ENCODE peak calls at places on chromosomes 12 and 14, in five cellular contexts. P, Y, W, D and J are unnamed samples.

GRCh38 chr14:102644523-102644922 is 52.1 kb downstream of the RCOR1 start:
- DNase-seq in W (no peak), P (no peak), Y (no peak), D (no peak), J (no peak)

GRCh38 chr14:74620497-74620921 is 8.5 kb upstream of the LTBP2 start:
- DNase-seq in D (no peak), P (no peak), Y (peak; percentile 66), W (no peak), J (peak; percentile 91)

GRCh38 chr12:105813201-105813600 is 325.6 kb downstream of the NUAK1 start:
- DNase-seq in Y (no peak), W (no peak), D (no peak), P (no peak), J (no peak)

GRCh38 chr12:3299929-3300832 is 190.8 kb upstream of the PRMT8 start:
- DNase-seq in D (peak; percentile 65), P (peak; percentile 97), W (peak; percentile 93), Y (peak; percentile 99), J (peak; percentile 99)

GRCh38 chr14:34835312-34835711 is 39.8 kb downstream of the BAZ1A start:
- DNase-seq in D (no peak), P (no peak), Y (no peak), W (no peak), J (no peak)

GRCh38 chr14:23640524-23641141 is 4.5 kb downstream of the DHRS2 start:
- DNase-seq in W (peak; percentile 31), D (no peak), P (peak; percentile 49), Y (peak; percentile 53), J (no peak)

GRCh38 chr14:96781371-96781770 is 15.8 kb upstream of the VRK1 start:
- DNase-seq in D (no peak), Y (no peak), W (no peak), P (no peak), J (no peak)

GRCh38 chr14:102949801-102950451 is 27.5 kb downstream of the AMN start:
- DNase-seq in W (peak; percentile 92), Y (no peak), D (no peak), P (no peak), J (no peak)

GRCh38 chr14:68910540-68910939 is 68.6 kb downstream of the ACTN1 start:
- DNase-seq in W (no peak), P (no peak), D (no peak), Y (no peak), J (no peak)

GRCh38 chr14:70988452-70988851 is 81.2 kb downstream of the PCNX1 start:
- DNase-seq in Y (peak; percentile 45), W (no peak), P (no peak), D (no peak), J (no peak)

GRCh38 chr12:6752931-6753771 is at the start of gene MLF2:
- DNase-seq in Y (peak; percentile 100), D (peak; percentile 89), W (peak; percentile 99), P (peak; percentile 99), J (peak; percentile 99)

GRCh38 chr12:95605875-95606274 is 54.6 kb upstream of the USP44 start:
- DNase-seq in W (peak; percentile 7), Y (no peak), P (no peak), D (no peak), J (no peak)

GRCh38 chr14:92638266-92638665 is 110.2 kb downstream of the LGMN start:
- DNase-seq in Y (no peak), P (no peak), D (no peak), W (no peak), J (no peak)

GRCh38 chr14:94355191-94355794 is 32.2 kb upstream of the SERPINA6 start:
- DNase-seq in Y (peak; percentile 84), D (no peak), P (peak; percentile 71), W (peak; percentile 57), J (peak; percentile 77)

GRCh38 chr14:80350707-80351106 is 139.4 kb upstream of the DIO2 start:
- DNase-seq in W (no peak), D (no peak), Y (no peak), P (no peak), J (peak; percentile 12)

GRCh38 chr14:99538275-99538674 is 57.1 kb downstream of the CCNK start:
- DNase-seq in D (no peak), P (no peak), Y (peak; percentile 77), W (peak; percentile 86), J (no peak)

GRCh38 chr14:95562892-95563685 is 28.2 kb downstream of the GLRX5 start:
- DNase-seq in Y (peak; percentile 36), P (no peak), W (peak; percentile 37), D (no peak), J (peak; percentile 3)

GRCh38 chr14:91731986-91732385 is at the start of gene CATSPERB:
- DNase-seq in P (no peak), Y (no peak), W (no peak), D (no peak), J (no peak)

GRCh38 chr12:6765634-6766581 is at the start of gene PTMS:
- DNase-seq in D (no peak), W (peak; percentile 76), Y (peak; percentile 98), P (peak; percentile 97), J (peak; percentile 88)

GRCh38 chr14:90093942-90094595 is 32.3 kb downstream of the KCNK13 start:
- DNase-seq in W (no peak), D (no peak), Y (no peak), P (no peak), J (peak; percentile 72)

GRCh38 chr12:118711185-118711584 is 270.2 kb upstream of the SRRM4 start:
- DNase-seq in W (no peak), Y (no peak), D (no peak), P (no peak), J (no peak)

GRCh38 chr12:119180380-119181040 is 1.8 kb downstream of the HSPB8 start:
- DNase-seq in Y (peak; percentile 86), W (peak; percentile 34), D (no peak), P (peak; percentile 46), J (peak; percentile 29)

GRCh38 chr14:72714094-72714493 is 179.8 kb downstream of the DPF3 start:
- DNase-seq in Y (no peak), D (no peak), P (no peak), W (no peak), J (no peak)

GRCh38 chr12:113214938-113215400 is 6.3 kb upstream of the TPCN1 start:
- DNase-seq in W (no peak), P (no peak), Y (peak; percentile 49), D (no peak), J (peak; percentile 76)

GRCh38 chr12:131920902-131921840 is 7.9 kb upstream of the PUS1 start:
- DNase-seq in P (no peak), W (no peak), Y (no peak), D (no peak), J (no peak)

GRCh38 chr14:58633831-58634230 is 3.9 kb upstream of the DACT1 start:
- DNase-seq in D (no peak), Y (no peak), W (no peak), P (no peak), J (no peak)

GRCh38 chr12:52246720-52247621 is 13.9 kb downstream of the KRT7 start:
- DNase-seq in W (peak; percentile 56), D (no peak), P (no peak), Y (peak; percentile 78), J (no peak)

GRCh38 chr12:52249041-52249461 is 16.0 kb downstream of the KRT7 start:
- DNase-seq in Y (peak; percentile 49), W (peak; percentile 99), P (peak; percentile 25), D (no peak), J (no peak)

GRCh38 chr12:52248541-52249035 is 15.5 kb downstream of the KRT7 start:
- DNase-seq in D (no peak), Y (peak; percentile 47), W (no peak), P (peak; percentile 30), J (no peak)

GRCh38 chr12:52249511-52250047 is 16.5 kb downstream of the KRT7 start:
- DNase-seq in D (no peak), P (peak; percentile 23), Y (no peak), W (no peak), J (no peak)

DNA sequence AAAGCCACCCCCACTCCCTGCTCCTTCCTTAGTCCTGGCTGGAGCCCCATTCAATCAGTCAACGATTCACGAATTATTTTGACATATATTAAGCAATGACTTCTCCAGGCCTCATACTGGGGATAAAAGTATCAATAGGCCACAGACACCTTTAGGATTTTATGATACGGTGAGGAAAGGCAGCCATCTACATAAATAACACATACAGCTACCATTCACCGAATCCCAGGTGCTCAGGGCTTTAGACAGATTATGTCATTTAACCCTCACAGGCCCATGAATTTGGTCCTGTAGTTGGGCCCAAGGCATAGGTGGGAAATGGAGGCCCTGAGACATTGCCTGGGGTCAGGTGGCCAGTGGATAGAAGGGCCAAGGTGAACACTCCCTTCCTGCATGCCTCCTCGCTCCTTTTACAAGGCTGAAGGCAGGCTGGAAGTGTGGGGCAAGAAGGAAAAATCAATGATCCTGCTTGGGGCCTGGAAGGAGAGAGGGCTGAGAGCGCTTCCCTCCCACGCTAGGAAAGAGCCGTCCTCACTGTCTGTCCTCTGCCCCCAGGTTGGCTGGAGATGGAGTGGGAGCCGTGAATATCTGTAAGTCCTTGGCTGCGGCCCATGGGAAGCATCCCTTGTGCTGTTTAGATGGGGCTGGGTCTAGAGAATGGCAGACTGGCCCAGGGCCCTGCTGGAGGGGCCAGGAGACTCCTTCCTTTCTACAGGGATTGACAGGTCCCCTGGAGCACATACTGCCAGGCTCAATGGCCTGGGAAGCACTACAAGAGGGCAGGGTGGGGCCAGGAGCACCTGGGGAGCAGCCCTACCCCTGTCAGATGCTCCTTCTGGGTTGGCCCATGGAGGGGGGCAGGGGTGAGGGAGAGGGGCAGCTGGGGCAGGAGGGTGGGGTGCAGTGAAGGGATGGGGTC is 14.8 kb downstream of the KRT7 start:
- DNase-seq in P (peak; percentile 22), Y (peak; percentile 56), W (peak; percentile 49), D (no peak), J (no peak)
- TF ChIP-seq CTCF in P (no peak), Y (no peak), W (no peak), D (no peak), J (no peak)

GRCh38 chr12:93100610-93101009 is 171.5 kb upstream of the EEA1 start:
- DNase-seq in Y (no peak), P (no peak), W (no peak), D (no peak), J (no peak)

GRCh38 chr12:93094988-93095737 is 166.1 kb upstream of the EEA1 start:
- DNase-seq in W (no peak), Y (no peak), D (no peak), P (no peak), J (no peak)

GRCh38 chr12:93099777-93100176 is 170.7 kb upstream of the EEA1 start:
- DNase-seq in W (no peak), Y (no peak), P (no peak), D (no peak), J (no peak)

GRCh38 chr12:93097417-93097816 is 168.3 kb upstream of the EEA1 start:
- DNase-seq in Y (no peak), P (no peak), D (no peak), W (no peak), J (no peak)

DNA sequence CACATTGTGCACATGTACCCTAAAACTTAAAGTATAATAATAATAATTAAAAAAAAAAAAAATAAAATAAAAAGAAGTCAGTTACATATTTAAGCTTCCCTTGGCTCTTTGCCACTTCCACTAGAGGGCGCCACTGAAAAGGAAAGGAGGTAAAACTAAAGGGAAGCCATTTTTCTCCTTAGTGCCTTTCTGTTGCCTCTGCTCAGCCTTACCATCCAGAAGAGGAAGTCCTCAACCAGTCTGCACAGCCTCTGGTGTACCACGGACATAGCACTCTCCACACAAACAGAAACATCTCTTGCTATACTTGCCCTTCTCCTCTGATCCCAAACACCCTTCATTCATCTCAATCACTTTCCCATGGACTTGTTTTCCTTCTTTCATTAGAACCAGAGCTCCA is 169.0 kb upstream of the EEA1 start:
- DNase-seq in Y (peak; percentile 88), P (peak; percentile 49), W (peak; percentile 65), D (peak; percentile 72), J (peak; percentile 69)
- TF ChIP-seq CTCF in Y (peak; percentile 86), P (peak; percentile 87), W (no peak), D (no peak), J (peak; percentile 56)

GRCh38 chr14:52399104-52399503 is 85.0 kb downstream of the PTGER2 start:
- DNase-seq in Y (no peak), W (no peak), D (no peak), P (no peak), J (no peak)
- TF ChIP-seq CTCF in Y (no peak), W (no peak), D (no peak), P (no peak), J (no peak)

GRCh38 chr12:10847701-10848100 is 1.6 kb downstream of the PRR4 start:
- DNase-seq in Y (no peak), W (no peak), P (no peak), D (no peak), J (no peak)
- TF ChIP-seq CTCF in Y (no peak), W (no peak), P (no peak), D (no peak), J (no peak)